ENCODE peak calls at places on chromosomes 13 and 19, in six cellular contexts. A is BJ; N is stimulated activated CD4-positive, alpha-beta T cell treated with anti-CD3 and anti-CD28 coated beads, Interleukin-4, amount 100 ng/mL, for 4 hours; H is NCI-H2081 treated with DMSO at 0.1 percent for 48 hours; X is midbrain; W is omental fat pad. J is an unnamed sample.
A peak's percentile ranks its signal among the peaks of the same experiment; 100 is the strongest.

GRCh38 chr13:102100234-102100633 is 301.6 kb downstream of the FGF14 start:
- DNase-seq in A (no peak), H (no peak), X (no peak), W (no peak), N (no peak), J (no peak)

GRCh38 chr19:662207-662961 is 630 bp downstream of the RNF126 start:
- DNase-seq in H (no peak), X (no peak), W (no peak), N (peak; percentile 78), A (no peak), J (no peak)

GRCh38 chr19:10114651-10115391 is 3.3 kb downstream of the P2RY11 start:
- DNase-seq in N (no peak), W (no peak), H (no peak), A (no peak), X (no peak), J (no peak)

GRCh38 chr13:51192348-51192747 is 29.9 kb upstream of the FAM124A start:
- DNase-seq in N (no peak), W (no peak), H (no peak), X (no peak), A (no peak), J (no peak)

GRCh38 chr13:44842158-44842557 is 147.1 kb downstream of the NUFIP1 start:
- DNase-seq in X (no peak), N (no peak), A (peak; percentile 49), H (no peak), W (no peak), J (no peak)

GRCh38 chr13:77028202-77028601 is 1.2 kb upstream of the FBXL3 start:
- DNase-seq in A (no peak), H (no peak), N (no peak), X (no peak), W (no peak), J (peak; percentile 6)

GRCh38 chr19:45476349-45476717 is 8.5 kb downstream of the FOSB start:
- DNase-seq in H (no peak), A (no peak), W (no peak), X (no peak), N (no peak), J (no peak)

GRCh38 chr13:40776681-40777165 is 5.7 kb upstream of the MRPS31 start:
- DNase-seq in W (no peak), H (no peak), A (no peak), N (peak; percentile 72), X (no peak), J (no peak)

GRCh38 chr13:45048890-45049407 is 59.6 kb downstream of the GPALPP1 start:
- DNase-seq in X (no peak), W (no peak), N (no peak), H (no peak), A (no peak), J (no peak)

GRCh38 chr19:47022140-47022536 is 2.5 kb downstream of the NPAS1 start:
- DNase-seq in X (no peak), A (no peak), W (no peak), N (no peak), H (no peak), J (no peak)

GRCh38 chr13:57045816-57046691 is 94.7 kb upstream of the PRR20A start:
- DNase-seq in H (no peak), A (no peak), X (no peak), N (no peak), W (no peak), J (peak; percentile 60)

GRCh38 chr13:101127741-101128353 is 288.5 kb downstream of the NALCN start:
- DNase-seq in N (no peak), W (no peak), A (no peak), H (no peak), X (peak; percentile 32), J (peak; percentile 47)

GRCh38 chr13:50914301-50914700 is 4.7 kb downstream of the RNASEH2B start:
- DNase-seq in N (no peak), A (no peak), W (no peak), X (no peak), H (no peak), J (no peak)

GRCh38 chr13:28574617-28575142 is 79.8 kb upstream of the FLT1 start:
- DNase-seq in W (no peak), A (peak; percentile 95), X (no peak), H (no peak), N (peak; percentile 8), J (no peak)

GRCh38 chr19:47239152-47239551 is 8.2 kb upstream of the BBC3 start:
- DNase-seq in H (no peak), N (no peak), X (no peak), A (no peak), W (no peak), J (no peak)

GRCh38 chr19:46571495-46571894 is 29.6 kb upstream of the CALM3 start:
- DNase-seq in N (no peak), H (no peak), X (no peak), A (no peak), W (no peak), J (no peak)

GRCh38 chr19:48393559-48394330 is at the start of gene GRIN2D:
- DNase-seq in A (no peak), X (peak; percentile 7), W (no peak), N (no peak), H (no peak), J (peak; percentile 85)

GRCh38 chr19:21758296-21758695 is 9.1 kb downstream of the ZNF100 start:
- DNase-seq in H (no peak), N (no peak), W (no peak), X (no peak), A (no peak), J (no peak)

GRCh38 chr13:45674908-45675307 is 27.2 kb upstream of the CBY2 start:
- DNase-seq in X (no peak), W (no peak), A (peak; percentile 61), H (no peak), N (no peak), J (no peak)

GRCh38 chr19:51440846-51441409 is 17.3 kb downstream of the SIGLEC8 start:
- DNase-seq in X (no peak), N (peak; percentile 81), W (no peak), H (no peak), A (no peak), J (no peak)

J was measured in retina.